ENCODE peak calls at places on chromosomes 3 and 15, in five cellular contexts. I is GM04504, P is foreskin fibroblast, K is amygdala, F is Caco-2. E is an unnamed sample.

GRCh38 chr3:70550723-70551319 is 238.4 kb upstream of the MDFIC2 start:
- DNase-seq in I (peak), P (peak), K (peak), F (peak), E (no peak)

GRCh38 chr15:73752817-73753214 is 335 bp downstream of the INSYN1 start:
- DNase-seq in I (no peak), P (no peak), K (no peak), F (no peak), E (peak)

GRCh38 chr15:80695911-80696651 is 971 bp downstream of the ABHD17C start:
- DNase-seq in I (no peak), P (no peak), K (no peak), F (peak), E (peak)

GRCh38 chr3:57446318-57446841 is 97.8 kb downstream of the DNAH12 start:
- DNase-seq in I (peak), P (peak), K (no peak), F (no peak), E (no peak)

GRCh38 chr3:45154641-45155147 is 8.5 kb upstream of the CDCP1 start:
- DNase-seq in I (no peak), P (no peak), K (no peak), F (no peak), E (no peak)

GRCh38 chr15:28264166-28264565 is 57.8 kb downstream of the HERC2 start:
- DNase-seq in I (no peak), P (no peak), K (no peak), F (no peak), E (no peak)

GRCh38 chr15:67022587-67022986 is 42.8 kb upstream of the SMAD3 start:
- DNase-seq in I (no peak), P (no peak), K (no peak), F (no peak), E (no peak)

GRCh38 chr3:71393093-71393492 is 190.4 kb downstream of the FOXP1 start:
- DNase-seq in I (no peak), P (no peak), K (no peak), F (no peak), E (no peak)

GRCh38 chr3:52529376-52530333 is 4.0 kb downstream of the NT5DC2 start:
- DNase-seq in I (no peak), P (peak), K (no peak), F (no peak), E (peak)